ENCODE peak calls at places on chromosomes 2 and 18, in seven cellular contexts. C, X, J, G, Z, M and B are unnamed samples.

GRCh38 chr2:137002911-137003310 is 237.6 kb downstream of the THSD7B start:
- DNase-seq in G (no peak), J (no peak), C (no peak), X (no peak), M (no peak), Z (no peak), B (no peak)

GRCh38 chr2:237692601-237693079 is 65.3 kb downstream of the LRRFIP1 start:
- DNase-seq in J (peak; percentile 41), Z (no peak), X (no peak), G (no peak), C (peak; percentile 52), M (no peak), B (no peak)

GRCh38 chr2:190579945-190580866 is 45.7 kb upstream of the NEMP2 start:
- DNase-seq in C (no peak), M (no peak), Z (no peak), G (no peak), J (no peak), X (no peak), B (no peak)

GRCh38 chr2:104620840-104621239 is 233.1 kb upstream of the POU3F3 start:
- DNase-seq in X (no peak), M (no peak), J (no peak), G (no peak), Z (no peak), C (no peak), B (no peak)

GRCh38 chr18:67239826-67240225 is 276.7 kb downstream of the DSEL start:
- DNase-seq in C (no peak), G (no peak), M (no peak), J (no peak), X (no peak), Z (no peak), B (no peak)

GRCh38 chr2:237591379-237591881 is 896 bp upstream of the RAB17 start:
- DNase-seq in Z (no peak), C (no peak), M (no peak), X (no peak), J (peak; percentile 27), G (no peak), B (no peak)

GRCh38 chr2:37816686-37817085 is 108.4 kb upstream of the RMDN2 start:
- DNase-seq in X (no peak), Z (no peak), J (no peak), C (no peak), M (no peak), G (no peak), B (no peak)

GRCh38 chr18:61892683-61893303 is at the start of gene RNF152:
- DNase-seq in G (peak; percentile 46), C (peak; percentile 44), X (no peak), Z (peak; percentile 40), J (peak; percentile 43), M (peak; percentile 40), B (peak; percentile 46)

GRCh38 chr2:120526047-120526562 is 180.2 kb downstream of the INHBB start:
- DNase-seq in X (no peak), G (no peak), C (no peak), Z (no peak), J (no peak), M (no peak), B (no peak)

GRCh38 chr2:70553334-70553583 is 367 bp downstream of the TGFA start:
- DNase-seq in J (peak; percentile 72), M (peak; percentile 62), X (peak; percentile 49), C (peak; percentile 45), G (no peak), Z (no peak), B (no peak)

GRCh38 chr2:212797484-212798205 is 259.0 kb upstream of the ERBB4 start:
- DNase-seq in G (peak; percentile 33), J (no peak), M (no peak), Z (no peak), C (no peak), X (no peak), B (no peak)

GRCh38 chr2:133498615-133499585 is 69.4 kb downstream of the NCKAP5 start:
- DNase-seq in G (no peak), X (no peak), J (no peak), Z (no peak), C (no peak), M (no peak), B (peak; percentile 27)

GRCh38 chr2:18749912-18750526 is 160.7 kb upstream of the NT5C1B start:
- DNase-seq in G (peak; percentile 82), Z (peak; percentile 37), M (peak; percentile 62), J (peak; percentile 67), X (peak; percentile 65), C (no peak), B (peak; percentile 12)

GRCh38 chr2:217223222-217223930 is 363.5 kb upstream of the TNP1 start:
- DNase-seq in C (no peak), J (no peak), X (no peak), M (no peak), Z (no peak), G (peak; percentile 95), B (peak; percentile 73)

GRCh38 chr2:60710707-60711106 is 45.4 kb upstream of the PAPOLG start:
- DNase-seq in Z (no peak), X (no peak), G (peak; percentile 14), J (no peak), M (no peak), C (peak; percentile 27), B (no peak)

GRCh38 chr18:9478545-9478944 is 3.2 kb downstream of the RALBP1 start:
- DNase-seq in Z (no peak), G (no peak), M (no peak), X (no peak), C (no peak), J (no peak), B (no peak)

GRCh38 chr2:98505311-98505808 is 60.7 kb downstream of the INPP4A start:
- DNase-seq in G (no peak), C (peak; percentile 53), X (no peak), Z (no peak), M (peak; percentile 42), J (no peak), B (no peak)

GRCh38 chr2:144524190-144524957 is 4.5 kb upstream of the ZEB2 start:
- DNase-seq in X (no peak), J (peak; percentile 22), C (peak; percentile 67), Z (no peak), M (no peak), G (no peak), B (no peak)

GRCh38 chr2:158024288-158024898 is 77.3 kb upstream of the UPP2 start:
- DNase-seq in C (peak; percentile 49), G (peak; percentile 68), J (peak; percentile 63), X (peak; percentile 29), Z (peak; percentile 20), M (peak; percentile 54), B (peak; percentile 39)

GRCh38 chr18:24530630-24531111 is 70.2 kb downstream of the HRH4 start:
- DNase-seq in G (peak; percentile 1), X (no peak), Z (no peak), C (no peak), M (no peak), J (no peak), B (no peak)

GRCh38 chr2:96661324-96661723 is 18.8 kb downstream of the FER1L5 start:
- DNase-seq in C (no peak), Z (no peak), G (no peak), M (no peak), J (no peak), X (no peak), B (no peak)

GRCh38 chr2:109473006-109473380 is 140.8 kb downstream of the SEPTIN10 start:
- DNase-seq in Z (no peak), M (no peak), X (no peak), G (no peak), J (no peak), C (no peak), B (no peak)

GRCh38 chr2:26550276-26551015 is 72.5 kb upstream of the OTOF start:
- DNase-seq in X (no peak), J (no peak), Z (no peak), C (peak; percentile 3), M (no peak), G (no peak), B (no peak)

GRCh38 chr2:17594533-17595391 is 54.3 kb downstream of the VSNL1 start:
- DNase-seq in C (no peak), G (peak; percentile 73), M (no peak), J (no peak), Z (no peak), X (peak; percentile 29), B (no peak)

DNA sequence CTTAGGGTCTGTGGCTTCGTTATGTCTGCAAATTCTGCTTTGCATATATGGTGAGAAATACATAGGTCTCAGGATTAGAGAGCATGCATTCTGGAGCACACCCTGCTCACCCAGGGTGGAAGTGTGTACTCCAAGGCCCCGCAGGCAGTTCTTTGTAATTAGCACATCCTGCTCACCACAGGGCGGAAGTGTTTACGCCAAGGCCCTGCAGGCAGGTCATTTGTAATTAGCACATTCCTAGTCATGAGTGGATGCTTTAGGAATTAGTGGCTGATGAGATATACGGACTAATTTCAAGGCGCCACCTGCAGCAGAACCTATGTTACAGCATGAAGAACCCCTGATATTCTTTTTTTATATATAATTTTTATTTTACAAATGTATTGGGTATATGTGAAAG is 4.2 kb downstream of the ALLC start:
- DNase-seq in M (no peak), C (no peak), J (no peak), Z (no peak), X (no peak), G (no peak), B (no peak)
- TF ChIP-seq CTCF in M (no peak), C (peak; percentile 6), J (no peak), Z (no peak), X (no peak), G (peak; percentile 31), B (no peak)

GRCh38 chr2:9095690-9096089 is 92.2 kb upstream of the MBOAT2 start:
- DNase-seq in M (peak; percentile 67), Z (no peak), J (no peak), X (no peak), G (peak; percentile 74), C (peak; percentile 47), B (no peak)
- TF ChIP-seq CTCF in M (no peak), Z (no peak), J (no peak), X (peak; percentile 18), G (peak; percentile 40), C (no peak), B (no peak)

GRCh38 chr2:2843969-2844548 is 513.0 kb upstream of the MYT1L start:
- DNase-seq in M (no peak), G (no peak), C (no peak), X (peak; percentile 15), J (peak; percentile 41), Z (no peak), B (peak; percentile 37)
- TF ChIP-seq CTCF in M (no peak), G (no peak), C (peak; percentile 35), X (peak; percentile 56), J (peak; percentile 30), Z (peak; percentile 61), B (peak; percentile 24)

DNA sequence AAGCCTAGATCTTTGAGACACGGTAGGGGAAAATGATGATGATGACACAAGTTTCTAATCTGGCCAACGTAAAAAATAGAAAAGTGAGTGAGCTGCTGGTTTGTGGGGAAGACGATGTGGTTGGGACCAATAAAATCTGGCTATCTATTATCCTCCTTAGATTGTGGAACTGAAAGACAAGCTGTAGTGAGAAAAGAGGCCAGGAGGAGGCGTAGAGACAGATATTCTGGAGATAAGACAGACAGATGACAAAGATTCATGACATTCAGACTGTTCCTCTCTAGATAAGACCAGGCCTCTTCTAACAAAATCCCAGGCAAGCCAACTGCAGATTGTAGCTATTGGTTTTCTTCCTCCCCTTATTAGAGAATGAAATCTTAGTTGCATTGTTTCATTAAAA is 376.3 kb upstream of the UBE2E3 start:
- DNase-seq in G (peak; percentile 40), M (no peak), X (peak; percentile 35), J (no peak), C (no peak), Z (no peak), B (peak; percentile 10)
- TF ChIP-seq CTCF in G (peak; percentile 55), M (no peak), X (peak; percentile 61), J (no peak), C (peak; percentile 18), Z (no peak), B (no peak)